ENCODE peak calls at places on chromosomes 7 and 10, in five cellular contexts. D is left ventricle myocardium inferior; P is CD8-positive, alpha-beta T cell; J is colonic mucosa; Q is left lung. G is an unnamed sample.

GRCh38 chr7:15851201-15851600 is 164.7 kb upstream of the MEOX2 start:
- DNase-seq in D (no peak), P (no peak), J (no peak), Q (no peak), G (no peak)

GRCh38 chr10:76324283-76324682 is 892.9 kb downstream of the LRMDA start:
- DNase-seq in D (peak; percentile 35), P (no peak), J (peak; percentile 64), Q (no peak), G (no peak)

GRCh38 chr10:95783741-95784140 is 27.8 kb downstream of the ENTPD1 start:
- DNase-seq in D (no peak), P (no peak), J (no peak), Q (no peak), G (no peak)

GRCh38 chr10:101571573-101571925 is 16.5 kb downstream of the POLL start:
- DNase-seq in D (no peak), P (no peak), J (no peak), Q (no peak), G (no peak)

GRCh38 chr10:75444781-75445386 is 13.5 kb downstream of the LRMDA start:
- DNase-seq in D (no peak), P (no peak), J (no peak), Q (no peak), G (no peak)

GRCh38 chr7:73850781-73851207 is 8.5 kb upstream of the METTL27 start:
- DNase-seq in D (no peak), P (no peak), J (peak; percentile 63), Q (peak; percentile 24), G (no peak)

GRCh38 chr7:42240416-42240815 is 3.4 kb upstream of the GLI3 start:
- DNase-seq in D (no peak), P (no peak), J (no peak), Q (no peak), G (no peak)

GRCh38 chr10:22002531-22003110 is 909 bp downstream of the DNAJC1 start:
- DNase-seq in D (no peak), P (peak; percentile 45), J (peak; percentile 25), Q (no peak), G (no peak)

GRCh38 chr10:122421747-122422146 is 32.7 kb upstream of the ARMS2 start:
- DNase-seq in D (no peak), P (no peak), J (no peak), Q (no peak), G (no peak)

GRCh38 chr7:116598278-116598677 is 73.4 kb downstream of the CAV1 start:
- DNase-seq in D (no peak), P (no peak), J (no peak), Q (no peak), G (no peak)

GRCh38 chr7:154882931-154883474 is 119.9 kb downstream of the PAXIP1 start:
- DNase-seq in D (no peak), P (no peak), J (no peak), Q (no peak), G (no peak)

GRCh38 chr7:154886591-154886990 is 116.3 kb downstream of the PAXIP1 start:
- DNase-seq in D (no peak), P (no peak), J (no peak), Q (no peak), G (no peak)

GRCh38 chr7:154881046-154881445 is 121.9 kb downstream of the PAXIP1 start:
- DNase-seq in D (no peak), P (no peak), J (no peak), Q (no peak), G (no peak)

GRCh38 chr7:154881526-154881925 is 121.4 kb downstream of the PAXIP1 start:
- DNase-seq in D (no peak), P (no peak), J (no peak), Q (no peak), G (no peak)

GRCh38 chr7:154884348-154884920 is 118.5 kb downstream of the PAXIP1 start:
- DNase-seq in D (no peak), P (no peak), J (no peak), Q (no peak), G (no peak)
- H3K4me3 ChIP-seq in D (no peak overlapping the region), P (no peak overlapping the region), J (no peak overlapping the region), Q (no peak overlapping the region), G (no peak overlapping the region)

GRCh38 chr7:605661-606450 is 86.2 kb upstream of the PDGFA start:
- DNase-seq in D (no peak), P (no peak), J (no peak), Q (peak; percentile 53), G (peak; percentile 62)
- H3K4me1 ChIP-seq in D (peaks cover 63% of the 10 kb centered on the region), P (peaks cover 85% of the 10 kb centered on the region), J (no peaks in the 10 kb centered on the region), Q (peaks cover 8% of the 10 kb centered on the region), G (no peaks in the 10 kb centered on the region)

DNA sequence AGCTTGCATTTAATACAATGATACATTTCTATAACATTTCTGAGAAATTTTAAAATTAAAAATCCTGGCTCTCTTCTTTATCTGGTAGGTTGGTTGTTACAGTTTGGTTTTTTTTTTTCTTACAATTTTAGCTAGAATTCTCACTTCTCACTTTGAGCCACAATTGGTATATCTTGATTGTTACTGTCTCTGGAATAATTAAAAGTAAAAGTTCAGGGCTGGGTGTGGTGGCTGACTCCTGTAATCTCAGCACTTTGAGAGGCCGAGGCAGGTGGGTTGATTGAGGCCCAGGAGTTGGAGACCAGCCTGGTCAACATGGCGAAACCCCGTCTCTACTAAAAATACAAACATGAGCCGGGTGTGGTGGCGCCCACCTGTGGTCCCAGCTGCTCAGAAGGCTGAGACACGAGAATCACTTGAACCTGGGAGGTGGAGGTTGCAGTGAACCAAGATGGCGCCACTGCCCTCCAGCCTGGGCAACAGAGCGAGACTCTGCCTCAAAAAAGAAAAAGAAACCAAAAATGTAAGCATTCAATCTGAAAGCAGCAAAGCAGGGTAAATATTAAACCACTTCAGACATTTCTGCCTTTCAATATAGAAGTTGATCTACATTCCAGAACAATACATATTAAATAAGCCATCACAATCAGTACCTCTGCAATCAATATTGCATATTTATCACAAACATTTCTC is 88.6 kb upstream of the PFKP start:
- DNase-seq in D (no peak), P (no peak), J (no peak), Q (no peak), G (no peak)
- H3K27ac ChIP-seq in D (no peak overlapping the region), P (no peak overlapping the region), J (no peak overlapping the region), Q (no peak overlapping the region), G (no peak overlapping the region)

GRCh38 chr7:77693830-77694583 is 2.3 kb upstream of the RSBN1L start:
- DNase-seq in D (no peak), P (no peak), J (no peak), Q (no peak), G (no peak)
- H3K4me3 ChIP-seq in D (peak overlapping the region; percentile 88), P (no peak overlapping the region), J (peak overlapping the region; percentile 61), Q (peak overlapping the region; percentile 92), G (no peak overlapping the region)